ENCODE peak calls at places on chromosomes 7 and 10, in nine cellular contexts. One of them, this sample, is unnamed.

GRCh38 chr7:25026156-25026555 is 46.2 kb upstream of the OSBPL3 start:
- DNase-seq in coronary artery: no peak
- DNase-seq in endothelial cell of umbilical vein: no peak
- DNase-seq in GM23248: no peak
- DNase-seq in psoas muscle: no peak
- DNase-seq in tibial artery: no peak
- DNase-seq in A549: no peak
- DNase-seq in suprapubic skin: no peak
- DNase-seq in right lobe of liver: no peak
- DNase-seq in this sample: no peak

GRCh38 chr7:93327006-93327633 is 95.0 kb downstream of the VPS50 start:
- DNase-seq in GM23248: peak
- DNase-seq in tibial artery: no peak
- DNase-seq in endothelial cell of umbilical vein: no peak
- DNase-seq in psoas muscle: no peak
- DNase-seq in coronary artery: no peak
- DNase-seq in A549: no peak
- DNase-seq in suprapubic skin: no peak
- DNase-seq in right lobe of liver: no peak
- DNase-seq in this sample: no peak

GRCh38 chr7:550881-551614 is 31.4 kb upstream of the PDGFA start:
- DNase-seq in tibial artery: no peak
- DNase-seq in GM23248: no peak
- DNase-seq in coronary artery: no peak
- DNase-seq in right lobe of liver: no peak
- DNase-seq in endothelial cell of umbilical vein: no peak
- DNase-seq in psoas muscle: peak
- DNase-seq in A549: no peak
- DNase-seq in suprapubic skin: no peak
- DNase-seq in this sample: peak

GRCh38 chr10:72794260-72794659 is 99.3 kb upstream of the OIT3 start:
- DNase-seq in GM23248: peak
- DNase-seq in coronary artery: no peak
- DNase-seq in endothelial cell of umbilical vein: peak
- DNase-seq in tibial artery: no peak
- DNase-seq in right lobe of liver: no peak
- DNase-seq in suprapubic skin: no peak
- DNase-seq in A549: no peak
- DNase-seq in psoas muscle: no peak
- DNase-seq in this sample: no peak

GRCh38 chr7:73879977-73880681 is 19.2 kb downstream of the TMEM270 start:
- DNase-seq in tibial artery: peak
- DNase-seq in GM23248: peak
- DNase-seq in suprapubic skin: peak
- DNase-seq in endothelial cell of umbilical vein: no peak
- DNase-seq in A549: no peak
- DNase-seq in coronary artery: peak
- DNase-seq in right lobe of liver: peak
- DNase-seq in psoas muscle: peak
- DNase-seq in this sample: no peak

GRCh38 chr10:21099291-21099800 is 202.2 kb upstream of the NEBL start:
- DNase-seq in coronary artery: no peak
- DNase-seq in right lobe of liver: no peak
- DNase-seq in A549: no peak
- DNase-seq in tibial artery: no peak
- DNase-seq in GM23248: no peak
- DNase-seq in suprapubic skin: no peak
- DNase-seq in endothelial cell of umbilical vein: no peak
- DNase-seq in psoas muscle: no peak
- DNase-seq in this sample: no peak

GRCh38 chr7:70920886-70921285 is 211.1 kb upstream of the GALNT17 start:
- DNase-seq in tibial artery: no peak
- DNase-seq in A549: no peak
- DNase-seq in coronary artery: no peak
- DNase-seq in suprapubic skin: no peak
- DNase-seq in right lobe of liver: no peak
- DNase-seq in endothelial cell of umbilical vein: no peak
- DNase-seq in psoas muscle: no peak
- DNase-seq in GM23248: no peak
- DNase-seq in this sample: no peak

GRCh38 chr7:105638324-105638723 is 57.0 kb upstream of the EFCAB10 start:
- DNase-seq in GM23248: no peak
- DNase-seq in right lobe of liver: no peak
- DNase-seq in A549: no peak
- DNase-seq in coronary artery: no peak
- DNase-seq in suprapubic skin: no peak
- DNase-seq in tibial artery: no peak
- DNase-seq in psoas muscle: no peak
- DNase-seq in endothelial cell of umbilical vein: no peak
- DNase-seq in this sample: no peak

GRCh38 chr7:22295402-22296264 is 61.3 kb downstream of the RAPGEF5 start:
- DNase-seq in coronary artery: no peak
- DNase-seq in endothelial cell of umbilical vein: peak
- DNase-seq in suprapubic skin: no peak
- DNase-seq in right lobe of liver: no peak
- DNase-seq in A549: no peak
- DNase-seq in GM23248: peak
- DNase-seq in tibial artery: no peak
- DNase-seq in psoas muscle: no peak
- DNase-seq in this sample: no peak

GRCh38 chr10:15620304-15620703 is 99.4 kb downstream of the ITGA8 start:
- DNase-seq in coronary artery: no peak
- DNase-seq in suprapubic skin: no peak
- DNase-seq in endothelial cell of umbilical vein: no peak
- DNase-seq in psoas muscle: no peak
- DNase-seq in A549: no peak
- DNase-seq in GM23248: no peak
- DNase-seq in tibial artery: no peak
- DNase-seq in right lobe of liver: no peak
- DNase-seq in this sample: no peak
- H3K27ac ChIP-seq in coronary artery: peak
- H3K27ac ChIP-seq in suprapubic skin: no peak
- H3K27ac ChIP-seq in endothelial cell of umbilical vein: no peak
- H3K27ac ChIP-seq in psoas muscle: no peak
- H3K27ac ChIP-seq in A549: no peak
- H3K27ac ChIP-seq in GM23248: no peak
- H3K27ac ChIP-seq in tibial artery: peak
- H3K27ac ChIP-seq in right lobe of liver: no peak
- H3K27ac ChIP-seq in this sample: peak

DNA sequence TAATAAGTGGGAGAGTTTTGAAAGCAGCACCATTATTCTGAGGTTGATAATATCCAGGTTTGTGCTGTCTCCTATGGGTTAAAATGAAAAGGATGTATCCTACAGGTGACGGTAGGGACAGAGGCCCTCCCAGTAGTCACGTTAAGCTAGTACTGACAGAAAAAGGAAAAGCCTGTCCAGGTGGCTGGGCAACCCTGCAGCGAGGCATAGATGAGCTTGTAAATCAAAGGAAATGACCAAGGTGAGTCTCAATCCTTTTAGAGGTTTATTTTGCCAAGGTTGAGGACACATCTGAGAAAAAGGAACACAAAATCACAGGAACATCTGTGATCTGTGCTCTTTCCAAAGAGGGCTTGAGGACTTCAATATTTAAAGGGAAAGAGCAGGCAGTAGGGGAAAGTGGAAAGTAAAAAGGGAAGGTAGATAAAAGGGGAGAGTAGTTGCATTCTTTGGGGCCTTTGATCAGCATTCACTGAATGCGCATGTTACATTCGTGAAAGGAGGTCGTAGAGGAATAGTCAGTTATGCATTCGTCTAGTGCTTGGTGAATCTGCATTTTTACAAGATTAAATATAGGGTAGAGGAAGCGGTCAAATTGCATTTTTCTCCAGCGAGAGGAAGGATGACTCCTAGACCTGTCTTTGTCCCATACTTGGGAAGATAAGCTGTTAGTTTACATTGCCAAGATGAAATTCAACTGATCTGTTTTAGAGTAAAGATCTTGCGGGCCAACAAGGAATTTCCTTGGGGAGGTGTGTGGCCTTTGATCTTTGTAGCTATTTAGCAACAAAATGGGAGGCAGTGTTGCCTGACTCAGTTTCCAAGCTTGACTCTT is 899 bp upstream of the GSTO1 start:
- DNase-seq in suprapubic skin: no peak
- DNase-seq in GM23248: peak
- DNase-seq in coronary artery: no peak
- DNase-seq in endothelial cell of umbilical vein: no peak
- DNase-seq in A549: no peak
- DNase-seq in right lobe of liver: no peak
- DNase-seq in tibial artery: no peak
- DNase-seq in psoas muscle: no peak
- DNase-seq in this sample: no peak
- H3K4me3 ChIP-seq in suprapubic skin: peak
- H3K4me3 ChIP-seq in GM23248: peak
- H3K4me3 ChIP-seq in coronary artery: peak
- H3K4me3 ChIP-seq in endothelial cell of umbilical vein: no peak
- H3K4me3 ChIP-seq in A549: peak
- H3K4me3 ChIP-seq in right lobe of liver: peak
- H3K4me3 ChIP-seq in tibial artery: peak
- H3K4me3 ChIP-seq in psoas muscle: peak
- H3K4me3 ChIP-seq in this sample: peak

GRCh38 chr7:33775790-33776189 is 129.5 kb upstream of the BMPER start:
- DNase-seq in coronary artery: no peak
- DNase-seq in suprapubic skin: no peak
- DNase-seq in tibial artery: no peak
- DNase-seq in GM23248: no peak
- DNase-seq in right lobe of liver: no peak
- DNase-seq in psoas muscle: no peak
- DNase-seq in A549: no peak
- DNase-seq in endothelial cell of umbilical vein: no peak
- DNase-seq in this sample: no peak

GRCh38 chr7:33773053-33773452 is 132.3 kb upstream of the BMPER start:
- DNase-seq in GM23248: peak
- DNase-seq in coronary artery: no peak
- DNase-seq in suprapubic skin: no peak
- DNase-seq in tibial artery: no peak
- DNase-seq in right lobe of liver: no peak
- DNase-seq in psoas muscle: no peak
- DNase-seq in endothelial cell of umbilical vein: peak
- DNase-seq in A549: no peak
- DNase-seq in this sample: no peak

GRCh38 chr7:33776791-33777190 is 128.5 kb upstream of the BMPER start:
- DNase-seq in endothelial cell of umbilical vein: peak
- DNase-seq in GM23248: peak
- DNase-seq in tibial artery: no peak
- DNase-seq in suprapubic skin: no peak
- DNase-seq in coronary artery: no peak
- DNase-seq in A549: no peak
- DNase-seq in right lobe of liver: no peak
- DNase-seq in psoas muscle: no peak
- DNase-seq in this sample: no peak

GRCh38 chr7:33778195-33778594 is 127.1 kb upstream of the BMPER start:
- DNase-seq in coronary artery: no peak
- DNase-seq in right lobe of liver: no peak
- DNase-seq in suprapubic skin: no peak
- DNase-seq in psoas muscle: no peak
- DNase-seq in endothelial cell of umbilical vein: no peak
- DNase-seq in GM23248: no peak
- DNase-seq in tibial artery: no peak
- DNase-seq in A549: no peak
- DNase-seq in this sample: no peak

DNA sequence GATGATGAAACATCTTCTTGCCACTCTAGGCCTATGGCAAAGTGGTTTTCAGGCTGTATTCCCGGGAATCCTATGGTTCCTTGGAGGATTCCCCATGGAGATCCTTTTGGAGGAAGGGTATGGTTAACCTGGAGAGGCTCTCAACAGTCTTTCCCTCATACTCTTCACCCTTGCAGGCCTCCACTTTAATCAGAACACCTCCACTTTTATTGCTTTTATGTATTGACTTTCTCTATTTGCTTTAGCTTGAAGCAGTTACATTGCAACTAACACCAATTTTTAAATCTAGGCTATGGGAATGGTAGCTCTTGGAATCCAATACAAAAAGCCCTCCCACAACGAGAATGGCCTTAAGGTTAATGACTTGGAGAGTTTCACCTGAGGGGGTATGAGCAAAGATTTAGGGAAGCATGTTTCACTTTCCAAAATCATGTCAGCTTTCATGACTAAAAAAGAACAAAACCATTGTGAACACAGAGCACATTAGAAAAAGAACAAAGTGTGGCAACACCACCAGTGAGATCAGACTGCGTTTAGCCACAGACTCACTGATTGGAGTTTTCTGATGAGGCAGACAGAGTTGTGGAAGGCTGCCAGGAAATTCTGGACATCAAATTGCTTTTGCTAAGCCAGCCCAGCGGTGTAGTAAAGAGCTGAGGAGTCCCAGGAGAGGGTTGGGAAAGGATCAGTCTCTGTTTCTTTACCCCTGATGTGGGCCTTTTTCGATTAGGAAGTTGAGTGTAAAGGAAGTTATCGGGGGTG is 130.4 kb upstream of the BMPER start:
- DNase-seq in GM23248: peak
- DNase-seq in right lobe of liver: no peak
- DNase-seq in tibial artery: peak
- DNase-seq in coronary artery: no peak
- DNase-seq in endothelial cell of umbilical vein: no peak
- DNase-seq in suprapubic skin: no peak
- DNase-seq in A549: no peak
- DNase-seq in psoas muscle: peak
- DNase-seq in this sample: no peak
- H3K27ac ChIP-seq in GM23248: no peak
- H3K27ac ChIP-seq in right lobe of liver: no peak
- H3K27ac ChIP-seq in tibial artery: no peak
- H3K27ac ChIP-seq in coronary artery: peak
- H3K27ac ChIP-seq in endothelial cell of umbilical vein: no peak
- H3K27ac ChIP-seq in suprapubic skin: no peak
- H3K27ac ChIP-seq in A549: no peak
- H3K27ac ChIP-seq in psoas muscle: no peak
- H3K27ac ChIP-seq in this sample: no peak

GRCh38 chr7:81903115-81903514 is 133.3 kb upstream of the HGF start:
- DNase-seq in GM23248: peak
- DNase-seq in suprapubic skin: no peak
- DNase-seq in right lobe of liver: no peak
- DNase-seq in psoas muscle: no peak
- DNase-seq in coronary artery: no peak
- DNase-seq in endothelial cell of umbilical vein: no peak
- DNase-seq in tibial artery: no peak
- DNase-seq in A549: no peak
- DNase-seq in this sample: no peak

GRCh38 chr7:81902536-81902935 is 132.7 kb upstream of the HGF start:
- DNase-seq in A549: no peak
- DNase-seq in tibial artery: no peak
- DNase-seq in right lobe of liver: no peak
- DNase-seq in GM23248: no peak
- DNase-seq in psoas muscle: no peak
- DNase-seq in endothelial cell of umbilical vein: no peak
- DNase-seq in coronary artery: no peak
- DNase-seq in suprapubic skin: no peak
- DNase-seq in this sample: no peak

DNA sequence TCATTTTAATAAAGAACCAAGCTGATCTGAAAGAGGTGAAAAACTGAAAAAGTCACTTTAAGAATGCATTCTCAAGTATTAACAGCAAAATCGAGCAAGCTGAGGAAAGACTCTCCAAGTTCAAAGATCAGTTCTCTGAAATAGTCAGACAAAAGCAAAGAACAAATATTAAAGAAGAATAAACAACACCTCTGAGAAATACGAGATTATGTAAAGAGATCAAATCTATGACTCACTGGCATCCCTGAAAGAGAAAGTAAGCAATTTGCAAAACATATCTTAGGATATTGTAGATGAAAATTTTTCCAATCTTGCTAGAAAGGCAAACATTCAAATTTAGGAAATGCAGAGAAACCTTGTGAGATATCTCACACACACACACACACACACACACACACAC is 138.4 kb upstream of the HGF start:
- DNase-seq in suprapubic skin: no peak
- DNase-seq in A549: no peak
- DNase-seq in psoas muscle: no peak
- DNase-seq in coronary artery: no peak
- DNase-seq in right lobe of liver: no peak
- DNase-seq in endothelial cell of umbilical vein: no peak
- DNase-seq in GM23248: peak
- DNase-seq in tibial artery: no peak
- DNase-seq in this sample: no peak
- H3K4me3 ChIP-seq in suprapubic skin: no peak
- H3K4me3 ChIP-seq in A549: no peak
- H3K4me3 ChIP-seq in psoas muscle: no peak
- H3K4me3 ChIP-seq in coronary artery: no peak
- H3K4me3 ChIP-seq in right lobe of liver: no peak
- H3K4me3 ChIP-seq in endothelial cell of umbilical vein: no peak
- H3K4me3 ChIP-seq in GM23248: no peak
- H3K4me3 ChIP-seq in tibial artery: no peak
- H3K4me3 ChIP-seq in this sample: no peak